ENCODE peak calls at places on chromosomes 13 and 19, in four cellular contexts. U, Z, J and B are unnamed samples.

GRCh38 chr19:52369463-52370340 is at the start of gene ZNF880:
- DNase-seq in U (peak), Z (peak), J (peak), B (peak)

GRCh38 chr13:30551194-30551593 is 66.5 kb upstream of the USPL1 start:
- DNase-seq in U (no peak), Z (peak), J (no peak), B (no peak)

GRCh38 chr13:42996584-42996983 is 4.5 kb upstream of the EPSTI1 start:
- DNase-seq in U (no peak), Z (peak), J (no peak), B (no peak)

GRCh38 chr13:99973163-99973785 is 1.7 kb upstream of the ZIC5 start:
- DNase-seq in U (no peak), Z (no peak), J (no peak), B (no peak)

GRCh38 chr13:44136693-44137268 is 236.8 kb upstream of the SERP2 start:
- DNase-seq in U (no peak), Z (no peak), J (no peak), B (no peak)

GRCh38 chr19:45098521-45099464 is 5.8 kb downstream of the PPP1R37 start:
- DNase-seq in U (peak), Z (no peak), J (no peak), B (no peak)

GRCh38 chr19:31733591-31733990 is 384.4 kb upstream of the TSHZ3 start:
- DNase-seq in U (no peak), Z (no peak), J (no peak), B (no peak)

GRCh38 chr19:40388486-40388885 is 1.5 kb downstream of the HIPK4 start:
- DNase-seq in U (no peak), Z (no peak), J (no peak), B (no peak)

GRCh38 chr19:45211751-45212381 is 33.3 kb downstream of the BLOC1S3 start:
- DNase-seq in U (peak), Z (no peak), J (no peak), B (peak)